ENCODE peak calls at places on chromosomes 16 and 17, in six cellular contexts. One of them, this sample, is unnamed.

GRCh38 chr16:4028144-4028543 is 88.1 kb downstream of the ADCY9 start:
- DNase-seq in GM19239: no peak
- DNase-seq in T-cell: no peak
- DNase-seq in T-helper 1 cell: no peak
- DNase-seq in T-helper 2 cell: no peak
- DNase-seq in endothelial cell: no peak
- DNase-seq in this sample: no peak

GRCh38 chr17:75373290-75373689 is 32.2 kb downstream of the GRB2 start:
- DNase-seq in GM19239: no peak
- DNase-seq in T-cell: no peak
- DNase-seq in T-helper 1 cell: no peak
- DNase-seq in T-helper 2 cell: no peak
- DNase-seq in endothelial cell: no peak
- DNase-seq in this sample: no peak

GRCh38 chr16:72969146-72969545 is 78.8 kb downstream of the ZFHX3 start:
- DNase-seq in GM19239: no peak
- DNase-seq in T-cell: no peak
- DNase-seq in T-helper 1 cell: no peak
- DNase-seq in T-helper 2 cell: no peak
- DNase-seq in endothelial cell: no peak
- DNase-seq in this sample: no peak

GRCh38 chr17:1137465-1137894 is 42.3 kb downstream of the ABR start:
- DNase-seq in GM19239: no peak
- DNase-seq in T-cell: no peak
- DNase-seq in T-helper 1 cell: no peak
- DNase-seq in T-helper 2 cell: no peak
- DNase-seq in endothelial cell: no peak
- DNase-seq in this sample: no peak

GRCh38 chr16:65388592-65388991 is 266.7 kb upstream of the CDH11 start:
- DNase-seq in GM19239: no peak
- DNase-seq in T-cell: no peak
- DNase-seq in T-helper 1 cell: no peak
- DNase-seq in T-helper 2 cell: no peak
- DNase-seq in endothelial cell: no peak
- DNase-seq in this sample: no peak

GRCh38 chr16:20849587-20850390 is 43.5 kb downstream of the REXO5 start:
- DNase-seq in GM19239: no peak
- DNase-seq in T-cell: no peak
- DNase-seq in T-helper 1 cell: peak
- DNase-seq in T-helper 2 cell: peak
- DNase-seq in endothelial cell: peak
- DNase-seq in this sample: peak

GRCh38 chr17:41098476-41098875 is 534 bp upstream of the KRTAP4-8 start:
- DNase-seq in GM19239: no peak
- DNase-seq in T-cell: no peak
- DNase-seq in T-helper 1 cell: no peak
- DNase-seq in T-helper 2 cell: no peak
- DNase-seq in endothelial cell: no peak
- DNase-seq in this sample: no peak

GRCh38 chr16:1713933-1714332 is 7.9 kb downstream of the MAPK8IP3 start:
- DNase-seq in GM19239: no peak
- DNase-seq in T-cell: no peak
- DNase-seq in T-helper 1 cell: no peak
- DNase-seq in T-helper 2 cell: no peak
- DNase-seq in endothelial cell: no peak
- DNase-seq in this sample: peak

GRCh38 chr16:62149646-62150045 is 113.4 kb upstream of the CDH8 start:
- DNase-seq in GM19239: no peak
- DNase-seq in T-cell: no peak
- DNase-seq in T-helper 1 cell: no peak
- DNase-seq in T-helper 2 cell: no peak
- DNase-seq in endothelial cell: no peak
- DNase-seq in this sample: no peak

GRCh38 chr17:71402661-71403141 is 718.1 kb upstream of the SOX9 start:
- DNase-seq in GM19239: no peak
- DNase-seq in T-cell: no peak
- DNase-seq in T-helper 1 cell: no peak
- DNase-seq in T-helper 2 cell: no peak
- DNase-seq in endothelial cell: no peak
- DNase-seq in this sample: no peak

GRCh38 chr17:43814714-43815113 is 18.2 kb downstream of the MPP3 start:
- DNase-seq in GM19239: no peak
- DNase-seq in T-cell: no peak
- DNase-seq in T-helper 1 cell: no peak
- DNase-seq in T-helper 2 cell: no peak
- DNase-seq in endothelial cell: no peak
- DNase-seq in this sample: no peak

GRCh38 chr17:27783951-27784350 is 16.4 kb downstream of the NOS2 start:
- DNase-seq in GM19239: no peak
- DNase-seq in T-cell: no peak
- DNase-seq in T-helper 1 cell: no peak
- DNase-seq in T-helper 2 cell: no peak
- DNase-seq in endothelial cell: no peak
- DNase-seq in this sample: no peak

GRCh38 chr16:17306745-17307144 is 164.0 kb downstream of the XYLT1 start:
- DNase-seq in GM19239: no peak
- DNase-seq in T-cell: no peak
- DNase-seq in T-helper 1 cell: no peak
- DNase-seq in T-helper 2 cell: no peak
- DNase-seq in endothelial cell: no peak
- DNase-seq in this sample: no peak

GRCh38 chr17:7393613-7394451 is 493 bp downstream of the PLSCR3 start:
- DNase-seq in GM19239: peak
- DNase-seq in T-cell: peak
- DNase-seq in T-helper 1 cell: peak
- DNase-seq in T-helper 2 cell: peak
- DNase-seq in endothelial cell: no peak
- DNase-seq in this sample: peak

GRCh38 chr17:36849871-36850348 is 87.4 kb upstream of the LHX1 start:
- DNase-seq in GM19239: peak
- DNase-seq in T-cell: no peak
- DNase-seq in T-helper 1 cell: no peak
- DNase-seq in T-helper 2 cell: peak
- DNase-seq in endothelial cell: peak
- DNase-seq in this sample: no peak

GRCh38 chr17:80821546-80821945 is 170.1 kb upstream of the CHMP6 start:
- DNase-seq in GM19239: no peak
- DNase-seq in T-cell: no peak
- DNase-seq in T-helper 1 cell: no peak
- DNase-seq in T-helper 2 cell: no peak
- DNase-seq in endothelial cell: no peak
- DNase-seq in this sample: no peak

GRCh38 chr17:27526603-27527002 is 70.4 kb downstream of the KSR1 start:
- DNase-seq in GM19239: no peak
- DNase-seq in T-cell: no peak
- DNase-seq in T-helper 1 cell: no peak
- DNase-seq in T-helper 2 cell: no peak
- DNase-seq in endothelial cell: peak
- DNase-seq in this sample: no peak

GRCh38 chr16:60485877-60486489 is 1550.3 kb downstream of the CDH8 start:
- DNase-seq in GM19239: no peak
- DNase-seq in T-cell: no peak
- DNase-seq in T-helper 1 cell: no peak
- DNase-seq in T-helper 2 cell: no peak
- DNase-seq in endothelial cell: no peak
- DNase-seq in this sample: no peak

GRCh38 chr16:3919413-3919812 is 38.9 kb upstream of the CREBBP start:
- DNase-seq in GM19239: no peak
- DNase-seq in T-cell: no peak
- DNase-seq in T-helper 1 cell: no peak
- DNase-seq in T-helper 2 cell: no peak
- DNase-seq in endothelial cell: no peak
- DNase-seq in this sample: no peak

GRCh38 chr17:70829876-70830275 is 660.5 kb downstream of the KCNJ2 start:
- DNase-seq in GM19239: no peak
- DNase-seq in T-cell: no peak
- DNase-seq in T-helper 1 cell: no peak
- DNase-seq in T-helper 2 cell: no peak
- DNase-seq in endothelial cell: no peak
- DNase-seq in this sample: no peak

GRCh38 chr16:57264950-57265371 is 19.5 kb downstream of the PLLP start:
- DNase-seq in GM19239: no peak
- DNase-seq in T-cell: no peak
- DNase-seq in T-helper 1 cell: no peak
- DNase-seq in T-helper 2 cell: no peak
- DNase-seq in endothelial cell: no peak
- DNase-seq in this sample: no peak